ENCODE peak calls at places on chromosomes 13 and 19, in nine cellular contexts. One of them, this sample, is unnamed.

GRCh38 chr19:49390978-49391304 is 2.9 kb downstream of the KASH5 start:
- DNase-seq in CD8-positive, alpha-beta T cell: no peak
- DNase-seq in brain microvascular endothelial cell: no peak
- DNase-seq in esophagus squamous epithelium: no peak
- DNase-seq in A549: no peak
- DNase-seq in transverse colon: no peak
- DNase-seq in activated CD8-positive, alpha-beta T cell treated with anti-CD3 and anti-CD28 coated beads for 36 hours: no peak
- DNase-seq in ascending aorta: no peak
- DNase-seq in HL-60: no peak
- DNase-seq in this sample: no peak

GRCh38 chr13:61760102-61760501 is 344.5 kb upstream of the PCDH20 start:
- DNase-seq in CD8-positive, alpha-beta T cell: no peak
- DNase-seq in brain microvascular endothelial cell: no peak
- DNase-seq in esophagus squamous epithelium: no peak
- DNase-seq in A549: no peak
- DNase-seq in transverse colon: no peak
- DNase-seq in activated CD8-positive, alpha-beta T cell treated with anti-CD3 and anti-CD28 coated beads for 36 hours: no peak
- DNase-seq in ascending aorta: no peak
- DNase-seq in HL-60: no peak
- DNase-seq in this sample: no peak

GRCh38 chr13:83940742-83941141 is 58.5 kb upstream of the SLITRK1 start:
- DNase-seq in CD8-positive, alpha-beta T cell: no peak
- DNase-seq in brain microvascular endothelial cell: no peak
- DNase-seq in esophagus squamous epithelium: no peak
- DNase-seq in A549: no peak
- DNase-seq in transverse colon: no peak
- DNase-seq in activated CD8-positive, alpha-beta T cell treated with anti-CD3 and anti-CD28 coated beads for 36 hours: no peak
- DNase-seq in ascending aorta: no peak
- DNase-seq in HL-60: no peak
- DNase-seq in this sample: no peak

GRCh38 chr13:102234618-102235017 is 167.2 kb downstream of the FGF14 start:
- DNase-seq in CD8-positive, alpha-beta T cell: no peak
- DNase-seq in brain microvascular endothelial cell: no peak
- DNase-seq in esophagus squamous epithelium: no peak
- DNase-seq in A549: no peak
- DNase-seq in transverse colon: no peak
- DNase-seq in activated CD8-positive, alpha-beta T cell treated with anti-CD3 and anti-CD28 coated beads for 36 hours: no peak
- DNase-seq in ascending aorta: no peak
- DNase-seq in HL-60: no peak
- DNase-seq in this sample: no peak

GRCh38 chr19:51664997-51665396 is 18.4 kb upstream of the SIGLEC14 start:
- DNase-seq in CD8-positive, alpha-beta T cell: no peak
- DNase-seq in brain microvascular endothelial cell: peak; percentile 17
- DNase-seq in esophagus squamous epithelium: no peak
- DNase-seq in A549: no peak
- DNase-seq in transverse colon: no peak
- DNase-seq in activated CD8-positive, alpha-beta T cell treated with anti-CD3 and anti-CD28 coated beads for 36 hours: no peak
- DNase-seq in ascending aorta: no peak
- DNase-seq in HL-60: no peak
- DNase-seq in this sample: no peak

GRCh38 chr13:46648166-46648607 is 95.2 kb downstream of the LRCH1 start:
- DNase-seq in CD8-positive, alpha-beta T cell: no peak
- DNase-seq in brain microvascular endothelial cell: no peak
- DNase-seq in esophagus squamous epithelium: no peak
- DNase-seq in A549: peak; percentile 33
- DNase-seq in transverse colon: peak; percentile 64
- DNase-seq in activated CD8-positive, alpha-beta T cell treated with anti-CD3 and anti-CD28 coated beads for 36 hours: peak; percentile 39
- DNase-seq in ascending aorta: no peak
- DNase-seq in HL-60: no peak
- DNase-seq in this sample: no peak

GRCh38 chr13:50228527-50228926 is 213.3 kb downstream of the KCNRG start:
- DNase-seq in CD8-positive, alpha-beta T cell: no peak
- DNase-seq in brain microvascular endothelial cell: no peak
- DNase-seq in esophagus squamous epithelium: no peak
- DNase-seq in A549: no peak
- DNase-seq in transverse colon: no peak
- DNase-seq in activated CD8-positive, alpha-beta T cell treated with anti-CD3 and anti-CD28 coated beads for 36 hours: no peak
- DNase-seq in ascending aorta: no peak
- DNase-seq in HL-60: no peak
- DNase-seq in this sample: no peak

GRCh38 chr13:71876648-71877279 is 9.8 kb upstream of the DACH1 start:
- DNase-seq in CD8-positive, alpha-beta T cell: no peak
- DNase-seq in brain microvascular endothelial cell: no peak
- DNase-seq in esophagus squamous epithelium: no peak
- DNase-seq in A549: no peak
- DNase-seq in transverse colon: no peak
- DNase-seq in activated CD8-positive, alpha-beta T cell treated with anti-CD3 and anti-CD28 coated beads for 36 hours: no peak
- DNase-seq in ascending aorta: no peak
- DNase-seq in HL-60: no peak
- DNase-seq in this sample: no peak

GRCh38 chr13:110506859-110507566 is 54.5 kb downstream of the RAB20 start:
- DNase-seq in CD8-positive, alpha-beta T cell: no peak
- DNase-seq in brain microvascular endothelial cell: no peak
- DNase-seq in esophagus squamous epithelium: no peak
- DNase-seq in A549: peak; percentile 57
- DNase-seq in transverse colon: peak; percentile 90
- DNase-seq in activated CD8-positive, alpha-beta T cell treated with anti-CD3 and anti-CD28 coated beads for 36 hours: no peak
- DNase-seq in ascending aorta: no peak
- DNase-seq in HL-60: no peak
- DNase-seq in this sample: no peak

GRCh38 chr13:74562381-74562780 is 428.2 kb upstream of the KLF12 start:
- DNase-seq in CD8-positive, alpha-beta T cell: no peak
- DNase-seq in brain microvascular endothelial cell: peak; percentile 29
- DNase-seq in esophagus squamous epithelium: no peak
- DNase-seq in A549: no peak
- DNase-seq in transverse colon: no peak
- DNase-seq in activated CD8-positive, alpha-beta T cell treated with anti-CD3 and anti-CD28 coated beads for 36 hours: no peak
- DNase-seq in ascending aorta: no peak
- DNase-seq in HL-60: no peak
- DNase-seq in this sample: no peak

GRCh38 chr13:81171065-81171647 is 830.2 kb upstream of the SPRY2 start:
- DNase-seq in CD8-positive, alpha-beta T cell: no peak
- DNase-seq in brain microvascular endothelial cell: no peak
- DNase-seq in esophagus squamous epithelium: no peak
- DNase-seq in A549: peak; percentile 3
- DNase-seq in transverse colon: no peak
- DNase-seq in activated CD8-positive, alpha-beta T cell treated with anti-CD3 and anti-CD28 coated beads for 36 hours: no peak
- DNase-seq in ascending aorta: no peak
- DNase-seq in HL-60: no peak
- DNase-seq in this sample: no peak

GRCh38 chr19:23075031-23075733 is 41.6 kb upstream of the ZNF730 start:
- DNase-seq in CD8-positive, alpha-beta T cell: no peak
- DNase-seq in brain microvascular endothelial cell: peak; percentile 60
- DNase-seq in esophagus squamous epithelium: no peak
- DNase-seq in A549: no peak
- DNase-seq in transverse colon: peak; percentile 19
- DNase-seq in activated CD8-positive, alpha-beta T cell treated with anti-CD3 and anti-CD28 coated beads for 36 hours: peak; percentile 24
- DNase-seq in ascending aorta: no peak
- DNase-seq in HL-60: no peak
- DNase-seq in this sample: peak; percentile 29

GRCh38 chr19:23065306-23065705 is 51.5 kb upstream of the ZNF730 start:
- DNase-seq in CD8-positive, alpha-beta T cell: no peak
- DNase-seq in brain microvascular endothelial cell: no peak
- DNase-seq in esophagus squamous epithelium: no peak
- DNase-seq in A549: no peak
- DNase-seq in transverse colon: no peak
- DNase-seq in activated CD8-positive, alpha-beta T cell treated with anti-CD3 and anti-CD28 coated beads for 36 hours: no peak
- DNase-seq in ascending aorta: no peak
- DNase-seq in HL-60: no peak
- DNase-seq in this sample: no peak

GRCh38 chr19:23071087-23071511 is 45.7 kb upstream of the ZNF730 start:
- DNase-seq in CD8-positive, alpha-beta T cell: no peak
- DNase-seq in brain microvascular endothelial cell: peak; percentile 17
- DNase-seq in esophagus squamous epithelium: no peak
- DNase-seq in A549: no peak
- DNase-seq in transverse colon: no peak
- DNase-seq in activated CD8-positive, alpha-beta T cell treated with anti-CD3 and anti-CD28 coated beads for 36 hours: peak; percentile 20
- DNase-seq in ascending aorta: no peak
- DNase-seq in HL-60: no peak
- DNase-seq in this sample: no peak

DNA sequence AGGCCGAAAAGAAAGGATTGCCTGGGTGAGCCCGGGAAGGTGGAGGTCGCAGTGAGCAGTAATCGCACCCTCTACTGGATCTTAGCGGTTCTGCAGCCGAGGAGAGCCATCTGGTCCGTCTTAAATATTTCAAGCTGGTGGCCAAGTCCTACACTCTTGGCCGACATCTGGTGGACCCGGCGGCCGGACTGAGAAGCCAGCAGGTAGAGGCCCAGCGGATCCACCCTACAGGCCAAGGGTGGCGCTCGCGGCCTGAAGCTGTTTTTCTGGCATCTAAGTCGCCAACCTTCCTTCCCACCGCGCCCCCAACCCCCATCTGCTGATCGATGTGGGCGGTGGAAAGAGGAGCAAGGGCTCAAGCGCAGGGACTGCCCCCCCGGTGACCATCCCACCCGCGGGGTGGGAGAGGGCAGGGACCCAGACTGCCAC is 46.5 kb upstream of the ZNF730 start:
- DNase-seq in CD8-positive, alpha-beta T cell: no peak
- DNase-seq in brain microvascular endothelial cell: peak; percentile 46
- DNase-seq in esophagus squamous epithelium: no peak
- DNase-seq in A549: peak; percentile 20
- DNase-seq in transverse colon: peak; percentile 11
- DNase-seq in activated CD8-positive, alpha-beta T cell treated with anti-CD3 and anti-CD28 coated beads for 36 hours: peak; percentile 52
- DNase-seq in ascending aorta: no peak
- DNase-seq in HL-60: no peak
- DNase-seq in this sample: no peak
- TF ChIP-seq CTCF in CD8-positive, alpha-beta T cell: no peak
- TF ChIP-seq CTCF in brain microvascular endothelial cell: peak; percentile 70
- TF ChIP-seq CTCF in esophagus squamous epithelium: no peak
- TF ChIP-seq CTCF in A549: no peak
- TF ChIP-seq CTCF in transverse colon: peak; percentile 12
- TF ChIP-seq CTCF in activated CD8-positive, alpha-beta T cell treated with anti-CD3 and anti-CD28 coated beads for 36 hours: no peak
- TF ChIP-seq CTCF in ascending aorta: peak; percentile 74
- TF ChIP-seq CTCF in HL-60: no peak
- TF ChIP-seq CTCF in this sample: no peak

DNA sequence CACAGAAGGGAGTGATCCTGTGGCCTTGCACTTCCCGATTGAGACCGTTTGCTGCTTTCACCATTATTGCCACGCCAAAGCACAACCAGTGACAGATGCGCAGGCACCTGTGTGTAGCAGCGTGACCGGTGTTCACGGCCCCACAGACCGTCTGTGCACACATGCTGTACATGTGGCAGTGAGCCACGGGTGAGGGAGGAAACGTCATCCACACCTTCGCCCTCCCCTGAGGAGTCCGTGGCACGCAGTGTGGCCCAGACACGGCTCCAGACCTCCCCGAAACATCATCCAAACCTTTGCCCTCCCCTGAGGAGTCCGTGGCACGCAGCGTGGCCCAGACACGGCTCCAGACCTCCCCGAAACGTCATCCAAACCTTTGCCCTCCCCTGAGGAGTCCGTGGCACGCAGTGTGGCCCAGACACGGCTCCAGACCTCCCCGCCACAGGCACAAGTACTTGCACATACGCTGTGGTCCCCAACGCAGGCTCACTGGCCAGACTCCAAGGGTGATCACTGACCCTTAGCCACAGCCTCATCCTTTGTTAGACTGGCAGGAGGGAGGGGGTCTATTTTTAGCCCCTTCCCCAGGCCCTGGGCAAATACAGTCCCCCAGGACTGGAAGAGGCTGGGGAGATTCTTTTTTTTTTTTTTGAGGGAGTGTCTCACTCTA is 7.9 kb upstream of the SHC2 start:
- DNase-seq in CD8-positive, alpha-beta T cell: no peak
- DNase-seq in brain microvascular endothelial cell: no peak
- DNase-seq in esophagus squamous epithelium: no peak
- DNase-seq in A549: no peak
- DNase-seq in transverse colon: no peak
- DNase-seq in activated CD8-positive, alpha-beta T cell treated with anti-CD3 and anti-CD28 coated beads for 36 hours: no peak
- DNase-seq in ascending aorta: no peak
- DNase-seq in HL-60: no peak
- DNase-seq in this sample: no peak
- TF ChIP-seq CTCF in CD8-positive, alpha-beta T cell: no peak
- TF ChIP-seq CTCF in brain microvascular endothelial cell: no peak
- TF ChIP-seq CTCF in esophagus squamous epithelium: no peak
- TF ChIP-seq CTCF in A549: no peak
- TF ChIP-seq CTCF in transverse colon: no peak
- TF ChIP-seq CTCF in activated CD8-positive, alpha-beta T cell treated with anti-CD3 and anti-CD28 coated beads for 36 hours: no peak
- TF ChIP-seq CTCF in ascending aorta: no peak
- TF ChIP-seq CTCF in HL-60: no peak
- TF ChIP-seq CTCF in this sample: no peak

GRCh38 chr19:13959962-13960862 is 7.9 kb downstream of the DCAF15 start:
- DNase-seq in CD8-positive, alpha-beta T cell: no peak
- DNase-seq in brain microvascular endothelial cell: no peak
- DNase-seq in esophagus squamous epithelium: no peak
- DNase-seq in A549: no peak
- DNase-seq in transverse colon: no peak
- DNase-seq in activated CD8-positive, alpha-beta T cell treated with anti-CD3 and anti-CD28 coated beads for 36 hours: peak; percentile 43
- DNase-seq in ascending aorta: no peak
- DNase-seq in HL-60: no peak
- DNase-seq in this sample: no peak
- TF ChIP-seq CTCF in CD8-positive, alpha-beta T cell: peak; percentile 32
- TF ChIP-seq CTCF in brain microvascular endothelial cell: peak; percentile 63
- TF ChIP-seq CTCF in esophagus squamous epithelium: no peak
- TF ChIP-seq CTCF in A549: no peak
- TF ChIP-seq CTCF in transverse colon: peak; percentile 22
- TF ChIP-seq CTCF in activated CD8-positive, alpha-beta T cell treated with anti-CD3 and anti-CD28 coated beads for 36 hours: peak; percentile 42
- TF ChIP-seq CTCF in ascending aorta: no peak
- TF ChIP-seq CTCF in HL-60: peak; percentile 7
- TF ChIP-seq CTCF in this sample: no peak

GRCh38 chr13:41658057-41658642 is 200.8 kb downstream of the RGCC start:
- DNase-seq in CD8-positive, alpha-beta T cell: no peak
- DNase-seq in brain microvascular endothelial cell: peak; percentile 74
- DNase-seq in esophagus squamous epithelium: no peak
- DNase-seq in A549: no peak
- DNase-seq in transverse colon: no peak
- DNase-seq in activated CD8-positive, alpha-beta T cell treated with anti-CD3 and anti-CD28 coated beads for 36 hours: no peak
- DNase-seq in ascending aorta: no peak
- DNase-seq in HL-60: no peak
- DNase-seq in this sample: no peak
- TF ChIP-seq CTCF in CD8-positive, alpha-beta T cell: no peak
- TF ChIP-seq CTCF in brain microvascular endothelial cell: peak; percentile 51
- TF ChIP-seq CTCF in esophagus squamous epithelium: no peak
- TF ChIP-seq CTCF in A549: no peak
- TF ChIP-seq CTCF in transverse colon: no peak
- TF ChIP-seq CTCF in activated CD8-positive, alpha-beta T cell treated with anti-CD3 and anti-CD28 coated beads for 36 hours: no peak
- TF ChIP-seq CTCF in ascending aorta: no peak
- TF ChIP-seq CTCF in HL-60: no peak
- TF ChIP-seq CTCF in this sample: no peak

GRCh38 chr19:50465986-50466771 is 10.1 kb upstream of the EMC10 start:
- DNase-seq in CD8-positive, alpha-beta T cell: no peak
- DNase-seq in brain microvascular endothelial cell: no peak
- DNase-seq in esophagus squamous epithelium: no peak
- DNase-seq in A549: peak; percentile 49
- DNase-seq in transverse colon: peak; percentile 69
- DNase-seq in activated CD8-positive, alpha-beta T cell treated with anti-CD3 and anti-CD28 coated beads for 36 hours: no peak
- DNase-seq in ascending aorta: no peak
- DNase-seq in HL-60: no peak
- DNase-seq in this sample: no peak
- TF ChIP-seq CTCF in CD8-positive, alpha-beta T cell: no peak
- TF ChIP-seq CTCF in brain microvascular endothelial cell: peak; percentile 51
- TF ChIP-seq CTCF in esophagus squamous epithelium: no peak
- TF ChIP-seq CTCF in A549: no peak
- TF ChIP-seq CTCF in transverse colon: no peak
- TF ChIP-seq CTCF in activated CD8-positive, alpha-beta T cell treated with anti-CD3 and anti-CD28 coated beads for 36 hours: no peak
- TF ChIP-seq CTCF in ascending aorta: no peak
- TF ChIP-seq CTCF in HL-60: no peak
- TF ChIP-seq CTCF in this sample: no peak

GRCh38 chr19:6199240-6199983 is 63.9 kb downstream of the ACSBG2 start:
- DNase-seq in CD8-positive, alpha-beta T cell: peak; percentile 100
- DNase-seq in brain microvascular endothelial cell: peak; percentile 95
- DNase-seq in esophagus squamous epithelium: peak; percentile 87
- DNase-seq in A549: peak; percentile 98
- DNase-seq in transverse colon: peak; percentile 100
- DNase-seq in activated CD8-positive, alpha-beta T cell treated with anti-CD3 and anti-CD28 coated beads for 36 hours: peak; percentile 99
- DNase-seq in ascending aorta: peak; percentile 95
- DNase-seq in HL-60: peak; percentile 94
- DNase-seq in this sample: peak; percentile 97
- TF ChIP-seq CTCF in CD8-positive, alpha-beta T cell: peak; percentile 51
- TF ChIP-seq CTCF in brain microvascular endothelial cell: peak; percentile 51
- TF ChIP-seq CTCF in esophagus squamous epithelium: peak; percentile 20
- TF ChIP-seq CTCF in A549: no peak
- TF ChIP-seq CTCF in transverse colon: peak; percentile 35
- TF ChIP-seq CTCF in activated CD8-positive, alpha-beta T cell treated with anti-CD3 and anti-CD28 coated beads for 36 hours: peak; percentile 62
- TF ChIP-seq CTCF in ascending aorta: peak; percentile 38
- TF ChIP-seq CTCF in HL-60: no peak
- TF ChIP-seq CTCF in this sample: no peak